ENCODE peak calls at places on chromosomes 11 and 22, in five cellular contexts. One of them, this sample, is unnamed.

GRCh38 chr11:68939583-68940555 is 36.2 kb downstream of the IGHMBP2 start:
- DNase-seq in breast epithelium: no peak
- DNase-seq in fibroblast of lung: no peak
- DNase-seq in BE2C: no peak
- DNase-seq in IMR-90: no peak
- DNase-seq in this sample: no peak

GRCh38 chr11:120123946-120124345 is 14.0 kb downstream of the TRIM29 start:
- DNase-seq in breast epithelium: no peak
- DNase-seq in fibroblast of lung: no peak
- DNase-seq in BE2C: no peak
- DNase-seq in IMR-90: no peak
- DNase-seq in this sample: no peak

GRCh38 chr11:118625976-118626375 is 18.6 kb downstream of the PHLDB1 start:
- DNase-seq in breast epithelium: no peak
- DNase-seq in fibroblast of lung: no peak
- DNase-seq in BE2C: peak
- DNase-seq in IMR-90: no peak
- DNase-seq in this sample: no peak

GRCh38 chr22:27879923-27880322 is 39.1 kb downstream of the PITPNB start:
- DNase-seq in breast epithelium: no peak
- DNase-seq in fibroblast of lung: peak
- DNase-seq in BE2C: peak
- DNase-seq in IMR-90: peak
- DNase-seq in this sample: peak

GRCh38 chr11:69158301-69159152 is 2.8 kb downstream of the SMIM38 start:
- DNase-seq in breast epithelium: no peak
- DNase-seq in fibroblast of lung: no peak
- DNase-seq in BE2C: peak
- DNase-seq in IMR-90: no peak
- DNase-seq in this sample: no peak

GRCh38 chr11:128240546-128240945 is 346.8 kb downstream of the ETS1 start:
- DNase-seq in breast epithelium: no peak
- DNase-seq in fibroblast of lung: peak
- DNase-seq in BE2C: no peak
- DNase-seq in IMR-90: peak
- DNase-seq in this sample: no peak

GRCh38 chr11:86706341-86707131 is 34.1 kb upstream of the ME3 start:
- DNase-seq in breast epithelium: no peak
- DNase-seq in fibroblast of lung: no peak
- DNase-seq in BE2C: no peak
- DNase-seq in IMR-90: no peak
- DNase-seq in this sample: no peak

GRCh38 chr11:43746670-43747069 is 66.1 kb downstream of the HSD17B12 start:
- DNase-seq in breast epithelium: no peak
- DNase-seq in fibroblast of lung: no peak
- DNase-seq in BE2C: no peak
- DNase-seq in IMR-90: no peak
- DNase-seq in this sample: no peak

GRCh38 chr11:130533871-130534270 is 85.4 kb downstream of the ADAMTS15 start:
- DNase-seq in breast epithelium: no peak
- DNase-seq in fibroblast of lung: no peak
- DNase-seq in BE2C: no peak
- DNase-seq in IMR-90: no peak
- DNase-seq in this sample: no peak

GRCh38 chr11:10350341-10350740 is 45.5 kb downstream of the ADM start:
- DNase-seq in breast epithelium: no peak
- DNase-seq in fibroblast of lung: peak
- DNase-seq in BE2C: no peak
- DNase-seq in IMR-90: peak
- DNase-seq in this sample: peak

DNA sequence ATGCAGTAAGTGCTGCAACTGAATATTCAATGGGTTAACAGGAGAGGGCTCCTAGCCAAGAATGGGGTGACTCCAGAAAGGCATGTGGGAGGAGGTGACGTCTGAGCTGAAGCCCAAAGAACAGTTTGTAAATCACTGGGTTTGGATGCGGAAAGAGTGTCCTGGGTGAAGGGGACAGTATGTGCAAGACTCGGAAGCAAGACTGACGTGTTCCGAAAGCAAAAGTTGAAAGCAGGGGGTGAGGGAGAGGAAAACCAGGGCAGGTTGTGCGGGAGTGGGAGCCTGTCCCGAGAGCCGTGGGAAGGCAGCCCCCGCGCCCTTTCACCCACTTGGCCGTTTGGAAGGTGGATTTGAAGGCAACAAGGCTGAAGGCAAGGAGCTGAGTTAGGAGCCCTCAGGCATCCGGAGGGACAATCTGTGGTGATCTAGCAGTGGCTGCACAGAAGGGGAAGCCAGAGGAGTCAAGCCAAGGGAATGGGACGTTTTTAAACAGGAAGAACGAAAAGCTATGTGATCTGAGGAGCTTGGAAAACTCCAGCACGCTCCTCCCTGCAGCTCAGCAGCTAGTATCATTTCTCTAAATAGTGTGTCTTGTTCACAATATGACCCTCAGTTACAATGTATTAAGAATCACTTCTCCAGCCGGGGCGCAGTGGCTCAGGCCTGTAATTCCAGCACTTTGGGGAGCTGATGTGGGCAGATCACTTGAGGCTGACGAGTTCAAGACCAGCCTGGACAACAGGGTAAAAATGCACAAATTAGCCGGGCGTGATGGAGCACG is 7.7 kb downstream of the SLC25A18 start:
- DNase-seq in breast epithelium: peak
- DNase-seq in fibroblast of lung: peak
- DNase-seq in BE2C: no peak
- DNase-seq in IMR-90: peak
- DNase-seq in this sample: peak
- H3K4me3 ChIP-seq in breast epithelium: peak
- H3K4me3 ChIP-seq in fibroblast of lung: peak
- H3K4me3 ChIP-seq in BE2C: no peak
- H3K4me3 ChIP-seq in IMR-90: peak
- H3K4me3 ChIP-seq in this sample: peak

GRCh38 chr11:109424893-109425292 is 2.9 kb downstream of the C11orf87 start:
- DNase-seq in breast epithelium: no peak
- DNase-seq in fibroblast of lung: no peak
- DNase-seq in BE2C: no peak
- DNase-seq in IMR-90: no peak
- DNase-seq in this sample: no peak

GRCh38 chr11:109425554-109425953 is 3.6 kb downstream of the C11orf87 start:
- DNase-seq in breast epithelium: no peak
- DNase-seq in fibroblast of lung: no peak
- DNase-seq in BE2C: no peak
- DNase-seq in IMR-90: no peak
- DNase-seq in this sample: no peak

GRCh38 chr11:109422755-109423113 is 744 bp downstream of the C11orf87 start:
- DNase-seq in breast epithelium: no peak
- DNase-seq in fibroblast of lung: peak
- DNase-seq in BE2C: peak
- DNase-seq in IMR-90: no peak
- DNase-seq in this sample: no peak

GRCh38 chr11:109423114-109423859 is 1.3 kb downstream of the C11orf87 start:
- DNase-seq in breast epithelium: no peak
- DNase-seq in fibroblast of lung: peak
- DNase-seq in BE2C: peak
- DNase-seq in IMR-90: no peak
- DNase-seq in this sample: no peak

GRCh38 chr11:109423860-109424190 is 1.8 kb downstream of the C11orf87 start:
- DNase-seq in breast epithelium: no peak
- DNase-seq in fibroblast of lung: no peak
- DNase-seq in BE2C: no peak
- DNase-seq in IMR-90: no peak
- DNase-seq in this sample: no peak
- H3K4me3 ChIP-seq in breast epithelium: peak
- H3K4me3 ChIP-seq in fibroblast of lung: no peak
- H3K4me3 ChIP-seq in BE2C: no peak
- H3K4me3 ChIP-seq in IMR-90: peak
- H3K4me3 ChIP-seq in this sample: no peak

DNA sequence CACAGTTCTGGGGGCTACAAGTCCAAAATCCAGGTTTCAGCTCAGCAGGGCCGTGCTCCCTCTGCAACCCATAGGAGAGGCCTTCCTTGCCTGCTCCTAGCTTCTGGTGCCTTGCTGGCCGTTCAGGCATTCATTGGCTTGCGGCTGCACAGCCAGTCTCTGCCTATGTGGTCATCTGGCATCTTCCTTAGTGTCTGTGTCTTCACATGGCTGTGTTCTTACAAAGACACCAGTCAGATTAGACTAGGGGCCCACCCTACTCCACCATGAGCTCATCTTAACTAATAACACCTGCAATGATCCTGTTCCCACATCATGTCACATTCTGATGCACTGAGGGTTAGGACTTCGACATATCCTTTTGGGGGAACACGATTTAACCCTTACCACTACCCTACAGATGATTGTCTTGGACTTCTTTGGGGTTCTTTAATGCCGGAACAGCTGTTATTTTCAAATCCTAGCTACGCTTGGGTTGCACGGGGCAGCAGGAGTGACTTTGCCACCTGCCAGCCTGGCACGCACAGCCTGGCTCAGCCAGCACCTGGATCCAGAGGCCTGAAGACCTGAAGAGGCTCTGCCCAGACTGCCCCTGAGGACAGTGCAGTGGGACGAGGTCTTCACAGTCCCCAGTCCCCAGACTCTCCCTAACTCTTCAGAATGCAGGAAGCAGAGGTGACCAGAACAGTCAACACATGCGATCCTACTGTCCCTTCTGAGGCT is 7.7 kb upstream of the NEAT1 start:
- DNase-seq in breast epithelium: no peak
- DNase-seq in fibroblast of lung: no peak
- DNase-seq in BE2C: no peak
- DNase-seq in IMR-90: peak
- DNase-seq in this sample: no peak
- H3K4me3 ChIP-seq in breast epithelium: no peak
- H3K4me3 ChIP-seq in fibroblast of lung: no peak
- H3K4me3 ChIP-seq in BE2C: no peak
- H3K4me3 ChIP-seq in IMR-90: no peak
- H3K4me3 ChIP-seq in this sample: no peak

GRCh38 chr11:80916180-80916811 is 1475.5 kb upstream of the TENM4 start:
- DNase-seq in breast epithelium: no peak
- DNase-seq in fibroblast of lung: no peak
- DNase-seq in BE2C: no peak
- DNase-seq in IMR-90: no peak
- DNase-seq in this sample: no peak

GRCh38 chr11:80914311-80914710 is 1473.5 kb upstream of the TENM4 start:
- DNase-seq in breast epithelium: no peak
- DNase-seq in fibroblast of lung: no peak
- DNase-seq in BE2C: no peak
- DNase-seq in IMR-90: no peak
- DNase-seq in this sample: no peak
- H3K4me3 ChIP-seq in breast epithelium: no peak
- H3K4me3 ChIP-seq in fibroblast of lung: no peak
- H3K4me3 ChIP-seq in BE2C: no peak
- H3K4me3 ChIP-seq in IMR-90: no peak
- H3K4me3 ChIP-seq in this sample: no peak

GRCh38 chr11:126317681-126318641 is 14.1 kb downstream of the DCPS start:
- DNase-seq in breast epithelium: peak
- DNase-seq in fibroblast of lung: peak
- DNase-seq in BE2C: no peak
- DNase-seq in IMR-90: peak
- DNase-seq in this sample: peak
- H3K4me3 ChIP-seq in breast epithelium: peak
- H3K4me3 ChIP-seq in fibroblast of lung: peak
- H3K4me3 ChIP-seq in BE2C: no peak
- H3K4me3 ChIP-seq in IMR-90: peak
- H3K4me3 ChIP-seq in this sample: peak

GRCh38 chr11:17992916-17993315 is 19.9 kb downstream of the SERGEF start:
- DNase-seq in breast epithelium: peak
- DNase-seq in fibroblast of lung: no peak
- DNase-seq in BE2C: no peak
- DNase-seq in IMR-90: no peak
- DNase-seq in this sample: no peak
- H3K4me3 ChIP-seq in breast epithelium: no peak
- H3K4me3 ChIP-seq in fibroblast of lung: no peak
- H3K4me3 ChIP-seq in BE2C: no peak
- H3K4me3 ChIP-seq in IMR-90: no peak
- H3K4me3 ChIP-seq in this sample: no peak